ENCODE peak calls at places on chromosome 1, in four cellular contexts. One of them, this sample, is unnamed.

GRCh38 chr1:226640288-226640687 is 91.7 kb downstream of the STUM start:
- DNase-seq in right lobe of liver: no peak
- DNase-seq in glutamatergic neuron: no peak
- DNase-seq in body of pancreas: no peak
- DNase-seq in this sample: peak

GRCh38 chr1:156492013-156492590 is 8.5 kb downstream of the MEF2D start:
- DNase-seq in right lobe of liver: no peak
- DNase-seq in glutamatergic neuron: no peak
- DNase-seq in body of pancreas: no peak
- DNase-seq in this sample: peak

GRCh38 chr1:8970870-8971337 is 25.2 kb downstream of the CA6 start:
- DNase-seq in right lobe of liver: no peak
- DNase-seq in glutamatergic neuron: no peak
- DNase-seq in body of pancreas: no peak
- DNase-seq in this sample: no peak

GRCh38 chr1:11376981-11377583 is 101.9 kb upstream of the DISP3 start:
- DNase-seq in right lobe of liver: no peak
- DNase-seq in glutamatergic neuron: no peak
- DNase-seq in body of pancreas: no peak
- DNase-seq in this sample: no peak

GRCh38 chr1:200034262-200034557 is 6.7 kb downstream of the NR5A2 start:
- DNase-seq in right lobe of liver: no peak
- DNase-seq in glutamatergic neuron: no peak
- DNase-seq in body of pancreas: no peak
- DNase-seq in this sample: no peak

GRCh38 chr1:96521994-96522760 is 199.4 kb upstream of the PTBP2 start:
- DNase-seq in right lobe of liver: no peak
- DNase-seq in glutamatergic neuron: no peak
- DNase-seq in body of pancreas: no peak
- DNase-seq in this sample: no peak

GRCh38 chr1:117061986-117062415 is 1.9 kb downstream of the TTF2 start:
- DNase-seq in right lobe of liver: no peak
- DNase-seq in glutamatergic neuron: no peak
- DNase-seq in body of pancreas: no peak
- DNase-seq in this sample: no peak

GRCh38 chr1:215166886-215167285 is 84.3 kb downstream of the KCNK2 start:
- DNase-seq in right lobe of liver: no peak
- DNase-seq in glutamatergic neuron: no peak
- DNase-seq in body of pancreas: no peak
- DNase-seq in this sample: no peak

GRCh38 chr1:229752679-229753078 is 126.6 kb downstream of the URB2 start:
- DNase-seq in right lobe of liver: no peak
- DNase-seq in glutamatergic neuron: no peak
- DNase-seq in body of pancreas: no peak
- DNase-seq in this sample: no peak

GRCh38 chr1:44819594-44820327 is 11.4 kb downstream of the BTBD19 start:
- DNase-seq in right lobe of liver: peak
- DNase-seq in glutamatergic neuron: peak
- DNase-seq in body of pancreas: peak
- DNase-seq in this sample: peak

GRCh38 chr1:17585266-17585987 is 45.9 kb downstream of the ARHGEF10L start:
- DNase-seq in right lobe of liver: no peak
- DNase-seq in glutamatergic neuron: no peak
- DNase-seq in body of pancreas: no peak
- DNase-seq in this sample: no peak

GRCh38 chr1:247113094-247113497 is 8.9 kb upstream of the ZNF669 start:
- DNase-seq in right lobe of liver: peak
- DNase-seq in glutamatergic neuron: no peak
- DNase-seq in body of pancreas: peak
- DNase-seq in this sample: no peak

GRCh38 chr1:232599178-232600041 is 30.5 kb downstream of the SIPA1L2 start:
- DNase-seq in right lobe of liver: no peak
- DNase-seq in glutamatergic neuron: no peak
- DNase-seq in body of pancreas: no peak
- DNase-seq in this sample: no peak

GRCh38 chr1:198929961-198930599 is 291.2 kb downstream of the PTPRC start:
- DNase-seq in right lobe of liver: no peak
- DNase-seq in glutamatergic neuron: no peak
- DNase-seq in body of pancreas: no peak
- DNase-seq in this sample: no peak

GRCh38 chr1:154749078-154749760 is 120.9 kb downstream of the KCNN3 start:
- DNase-seq in right lobe of liver: no peak
- DNase-seq in glutamatergic neuron: no peak
- DNase-seq in body of pancreas: no peak
- DNase-seq in this sample: no peak

GRCh38 chr1:205648212-205648910 is 16.6 kb upstream of the ELK4 start:
- DNase-seq in right lobe of liver: no peak
- DNase-seq in glutamatergic neuron: no peak
- DNase-seq in body of pancreas: peak
- DNase-seq in this sample: no peak

GRCh38 chr1:76770979-76771378 is 96.3 kb upstream of the ST6GALNAC5 start:
- DNase-seq in right lobe of liver: no peak
- DNase-seq in glutamatergic neuron: no peak
- DNase-seq in body of pancreas: no peak
- DNase-seq in this sample: no peak

GRCh38 chr1:161214374-161214773 is 721 bp upstream of the FCER1G start:
- DNase-seq in right lobe of liver: no peak
- DNase-seq in glutamatergic neuron: no peak
- DNase-seq in body of pancreas: no peak
- DNase-seq in this sample: no peak

GRCh38 chr1:45526135-45526644 is 4.5 kb upstream of the PRDX1 start:
- DNase-seq in right lobe of liver: no peak
- DNase-seq in glutamatergic neuron: no peak
- DNase-seq in body of pancreas: no peak
- DNase-seq in this sample: no peak

GRCh38 chr1:20626524-20626923 is 6.7 kb upstream of the PINK1 start:
- DNase-seq in right lobe of liver: no peak
- DNase-seq in glutamatergic neuron: no peak
- DNase-seq in body of pancreas: no peak
- DNase-seq in this sample: no peak

GRCh38 chr1:22315315-22316078 is 136.2 kb upstream of the ZBTB40 start:
- DNase-seq in right lobe of liver: no peak
- DNase-seq in glutamatergic neuron: no peak
- DNase-seq in body of pancreas: no peak
- DNase-seq in this sample: no peak

GRCh38 chr1:114466334-114467014 is 44.5 kb downstream of the TRIM33 start:
- DNase-seq in right lobe of liver: no peak
- DNase-seq in glutamatergic neuron: no peak
- DNase-seq in body of pancreas: no peak
- DNase-seq in this sample: no peak

GRCh38 chr1:2499986-2500596 is 24.0 kb downstream of the PLCH2 start:
- DNase-seq in right lobe of liver: no peak
- DNase-seq in glutamatergic neuron: no peak
- DNase-seq in body of pancreas: no peak
- DNase-seq in this sample: no peak

GRCh38 chr1:159473335-159473734 is 33.8 kb downstream of the OR10J1 start:
- DNase-seq in right lobe of liver: no peak
- DNase-seq in glutamatergic neuron: no peak
- DNase-seq in body of pancreas: no peak
- DNase-seq in this sample: no peak

GRCh38 chr1:164774819-164775654 is 216.1 kb downstream of the PBX1 start:
- DNase-seq in right lobe of liver: no peak
- DNase-seq in glutamatergic neuron: no peak
- DNase-seq in body of pancreas: peak
- DNase-seq in this sample: peak

GRCh38 chr1:156886583-156887302 is 6.8 kb upstream of the PEAR1 start:
- DNase-seq in right lobe of liver: no peak
- DNase-seq in glutamatergic neuron: no peak
- DNase-seq in body of pancreas: no peak
- DNase-seq in this sample: no peak

GRCh38 chr1:109777980-109778625 is 14.4 kb upstream of the EPS8L3 start:
- DNase-seq in right lobe of liver: peak
- DNase-seq in glutamatergic neuron: no peak
- DNase-seq in body of pancreas: peak
- DNase-seq in this sample: peak

GRCh38 chr1:30768830-30769718 is 11.5 kb upstream of the LAPTM5 start:
- DNase-seq in right lobe of liver: no peak
- DNase-seq in glutamatergic neuron: no peak
- DNase-seq in body of pancreas: no peak
- DNase-seq in this sample: no peak

GRCh38 chr1:47569681-47570470 is 132.0 kb downstream of the FOXD2 start:
- DNase-seq in right lobe of liver: no peak
- DNase-seq in glutamatergic neuron: no peak
- DNase-seq in body of pancreas: peak
- DNase-seq in this sample: peak

GRCh38 chr1:21526441-21526840 is 17.2 kb downstream of the ALPL start:
- DNase-seq in right lobe of liver: no peak
- DNase-seq in glutamatergic neuron: no peak
- DNase-seq in body of pancreas: no peak
- DNase-seq in this sample: no peak

GRCh38 chr1:34904236-34905097 is 25.0 kb downstream of the DLGAP3 start:
- DNase-seq in right lobe of liver: no peak
- DNase-seq in glutamatergic neuron: no peak
- DNase-seq in body of pancreas: no peak
- DNase-seq in this sample: no peak

GRCh38 chr1:198845851-198846250 is 207.0 kb downstream of the PTPRC start:
- DNase-seq in right lobe of liver: no peak
- DNase-seq in glutamatergic neuron: no peak
- DNase-seq in body of pancreas: no peak
- DNase-seq in this sample: no peak

GRCh38 chr1:79849388-79849787 is 842.9 kb upstream of the ADGRL4 start:
- DNase-seq in right lobe of liver: no peak
- DNase-seq in glutamatergic neuron: no peak
- DNase-seq in body of pancreas: no peak
- DNase-seq in this sample: no peak

GRCh38 chr1:229013981-229014380 is 256.9 kb upstream of the RAB4A start:
- DNase-seq in right lobe of liver: no peak
- DNase-seq in glutamatergic neuron: no peak
- DNase-seq in body of pancreas: no peak
- DNase-seq in this sample: no peak

GRCh38 chr1:178388398-178389161 is 108.2 kb downstream of the CLEC20A start:
- DNase-seq in right lobe of liver: no peak
- DNase-seq in glutamatergic neuron: peak
- DNase-seq in body of pancreas: no peak
- DNase-seq in this sample: no peak

GRCh38 chr1:236160540-236161127 is 18.3 kb downstream of the GPR137B start:
- DNase-seq in right lobe of liver: no peak
- DNase-seq in glutamatergic neuron: no peak
- DNase-seq in body of pancreas: no peak
- DNase-seq in this sample: no peak
- TF ChIP-seq CTCF in right lobe of liver: no peak
- TF ChIP-seq CTCF in glutamatergic neuron: no peak
- TF ChIP-seq CTCF in body of pancreas: no peak
- TF ChIP-seq CTCF in this sample: no peak

GRCh38 chr1:46558141-46558963 is 6.9 kb upstream of the KNCN start:
- DNase-seq in right lobe of liver: no peak
- DNase-seq in glutamatergic neuron: peak
- DNase-seq in body of pancreas: no peak
- DNase-seq in this sample: no peak

GRCh38 chr1:46557403-46557802 is 6.0 kb upstream of the KNCN start:
- DNase-seq in right lobe of liver: no peak
- DNase-seq in glutamatergic neuron: no peak
- DNase-seq in body of pancreas: no peak
- DNase-seq in this sample: no peak

GRCh38 chr1:46555081-46555432 is 3.6 kb upstream of the KNCN start:
- DNase-seq in right lobe of liver: no peak
- DNase-seq in glutamatergic neuron: no peak
- DNase-seq in body of pancreas: no peak
- DNase-seq in this sample: no peak

GRCh38 chr1:46555826-46556619 is 4.6 kb upstream of the KNCN start:
- DNase-seq in right lobe of liver: no peak
- DNase-seq in glutamatergic neuron: no peak
- DNase-seq in body of pancreas: no peak
- DNase-seq in this sample: no peak

DNA sequence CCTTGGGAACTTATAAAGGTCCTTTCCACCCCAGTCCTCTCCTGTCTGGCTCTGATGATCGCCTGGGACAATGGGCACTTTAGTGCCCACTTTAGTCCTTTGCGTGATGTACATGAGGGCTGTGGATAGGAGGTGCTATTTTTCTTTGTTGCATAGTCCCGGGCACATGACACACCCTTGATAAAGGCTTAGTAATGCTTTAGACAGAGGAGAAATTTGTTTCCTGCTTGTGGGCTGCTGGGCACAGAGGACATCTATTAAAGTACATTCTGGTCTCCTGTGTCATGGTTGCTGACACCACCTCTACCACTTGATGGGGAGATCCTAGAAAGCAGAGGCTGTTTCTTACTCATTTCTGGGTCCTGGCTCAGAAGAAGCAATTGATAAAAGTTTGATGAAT is 5.4 kb upstream of the KNCN start:
- DNase-seq in right lobe of liver: no peak
- DNase-seq in glutamatergic neuron: no peak
- DNase-seq in body of pancreas: peak
- DNase-seq in this sample: no peak
- TF ChIP-seq CTCF in right lobe of liver: no peak
- TF ChIP-seq CTCF in glutamatergic neuron: no peak
- TF ChIP-seq CTCF in body of pancreas: no peak
- TF ChIP-seq CTCF in this sample: no peak

DNA sequence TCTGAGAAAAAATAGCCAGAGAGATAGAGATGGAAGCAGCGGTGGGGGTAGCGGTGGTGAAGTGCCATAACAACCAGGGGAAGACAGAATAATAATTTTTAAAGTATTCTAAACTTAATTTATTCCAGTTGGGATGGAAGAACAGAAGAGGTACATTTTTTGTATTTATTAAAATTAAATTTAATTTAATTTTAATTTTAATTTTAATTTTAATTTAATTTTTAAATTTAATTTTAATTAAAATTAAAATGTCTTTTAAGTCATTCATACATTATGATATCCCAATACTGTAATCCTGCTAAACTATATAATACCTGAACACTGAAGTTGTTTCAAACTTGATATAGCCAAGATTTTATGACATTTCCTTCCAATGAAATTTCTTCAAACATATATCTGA is 48.8 kb downstream of the NME7 start:
- DNase-seq in right lobe of liver: no peak
- DNase-seq in glutamatergic neuron: no peak
- DNase-seq in body of pancreas: no peak
- DNase-seq in this sample: no peak
- TF ChIP-seq CTCF in right lobe of liver: no peak
- TF ChIP-seq CTCF in glutamatergic neuron: no peak
- TF ChIP-seq CTCF in body of pancreas: no peak
- TF ChIP-seq CTCF in this sample: no peak

GRCh38 chr1:48750089-48750488 is 26.6 kb downstream of the BEND5 start:
- DNase-seq in right lobe of liver: no peak
- DNase-seq in glutamatergic neuron: no peak
- DNase-seq in body of pancreas: no peak
- DNase-seq in this sample: no peak
- TF ChIP-seq CTCF in right lobe of liver: no peak
- TF ChIP-seq CTCF in glutamatergic neuron: no peak
- TF ChIP-seq CTCF in body of pancreas: no peak
- TF ChIP-seq CTCF in this sample: no peak

GRCh38 chr1:174883361-174883760 is 116.4 kb upstream of the CACYBP start:
- DNase-seq in right lobe of liver: no peak
- DNase-seq in glutamatergic neuron: no peak
- DNase-seq in body of pancreas: no peak
- DNase-seq in this sample: no peak
- TF ChIP-seq CTCF in right lobe of liver: no peak
- TF ChIP-seq CTCF in glutamatergic neuron: no peak
- TF ChIP-seq CTCF in body of pancreas: peak
- TF ChIP-seq CTCF in this sample: no peak

DNA sequence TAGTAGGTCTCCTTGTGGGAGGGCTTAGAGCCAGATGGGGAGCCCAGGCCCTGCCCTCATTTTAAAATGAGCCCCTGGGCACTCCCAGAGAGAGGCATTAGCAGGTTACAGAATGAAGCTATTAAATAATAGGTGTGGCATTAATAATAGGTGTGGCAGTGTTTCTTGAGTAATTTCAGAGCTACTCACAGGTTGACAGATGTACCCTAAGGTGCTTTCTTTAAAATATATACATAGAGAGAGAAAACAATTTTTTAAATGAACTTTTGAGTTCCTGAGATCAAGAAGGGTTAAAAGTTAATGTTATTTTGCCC is 1.2 kb downstream of the EEIG2 start:
- DNase-seq in right lobe of liver: no peak
- DNase-seq in glutamatergic neuron: no peak
- DNase-seq in body of pancreas: no peak
- DNase-seq in this sample: no peak
- TF ChIP-seq CTCF in right lobe of liver: no peak
- TF ChIP-seq CTCF in glutamatergic neuron: no peak
- TF ChIP-seq CTCF in body of pancreas: no peak
- TF ChIP-seq CTCF in this sample: no peak

This sample was measured in mucosa of descending colon.